ENCODE peak calls at places on chromosome 7, in seven cellular contexts. One of them, this sample, is unnamed.

GRCh38 chr7:47288060-47288459 is 293.9 kb downstream of the TNS3 start:
- DNase-seq in GM12878: no peak
- DNase-seq in A549: no peak
- DNase-seq in IMR-90: no peak
- DNase-seq in HCT116: no peak
- DNase-seq in K562: no peak
- DNase-seq in H1: no peak
- DNase-seq in this sample: no peak

GRCh38 chr7:12796397-12797136 is 109.1 kb downstream of the ARL4A start:
- DNase-seq in GM12878: no peak
- DNase-seq in A549: no peak
- DNase-seq in IMR-90: no peak
- DNase-seq in HCT116: no peak
- DNase-seq in K562: peak
- DNase-seq in H1: no peak
- DNase-seq in this sample: no peak

GRCh38 chr7:142375710-142376313 is 118.0 kb upstream of the PRSS58 start:
- DNase-seq in GM12878: no peak
- DNase-seq in A549: no peak
- DNase-seq in IMR-90: peak
- DNase-seq in HCT116: peak
- DNase-seq in K562: peak
- DNase-seq in H1: peak
- DNase-seq in this sample: no peak

GRCh38 chr7:151755131-151755787 is 121.7 kb downstream of the PRKAG2 start:
- DNase-seq in GM12878: no peak
- DNase-seq in A549: no peak
- DNase-seq in IMR-90: peak
- DNase-seq in HCT116: no peak
- DNase-seq in K562: no peak
- DNase-seq in H1: no peak
- DNase-seq in this sample: no peak

GRCh38 chr7:94324380-94325120 is 70.1 kb upstream of the COL1A2 start:
- DNase-seq in GM12878: no peak
- DNase-seq in A549: no peak
- DNase-seq in IMR-90: peak
- DNase-seq in HCT116: no peak
- DNase-seq in K562: no peak
- DNase-seq in H1: no peak
- DNase-seq in this sample: no peak

GRCh38 chr7:31633894-31634494 is 53.0 kb upstream of the PPP1R17 start:
- DNase-seq in GM12878: no peak
- DNase-seq in A549: peak
- DNase-seq in IMR-90: peak
- DNase-seq in HCT116: peak
- DNase-seq in K562: peak
- DNase-seq in H1: peak
- DNase-seq in this sample: peak

GRCh38 chr7:103532955-103533354 is 86.9 kb upstream of the SLC26A5 start:
- DNase-seq in GM12878: no peak
- DNase-seq in A549: no peak
- DNase-seq in IMR-90: no peak
- DNase-seq in HCT116: no peak
- DNase-seq in K562: no peak
- DNase-seq in H1: no peak
- DNase-seq in this sample: no peak

GRCh38 chr7:2108501-2109250 is 124.1 kb downstream of the MAD1L1 start:
- DNase-seq in GM12878: no peak
- DNase-seq in A549: no peak
- DNase-seq in IMR-90: peak
- DNase-seq in HCT116: no peak
- DNase-seq in K562: no peak
- DNase-seq in H1: no peak
- DNase-seq in this sample: no peak

GRCh38 chr7:70674268-70675025 is 457.5 kb upstream of the GALNT17 start:
- DNase-seq in GM12878: no peak
- DNase-seq in A549: no peak
- DNase-seq in IMR-90: no peak
- DNase-seq in HCT116: no peak
- DNase-seq in K562: no peak
- DNase-seq in H1: no peak
- DNase-seq in this sample: no peak

GRCh38 chr7:7761974-7762769 is 43.8 kb upstream of the RPA3 start:
- DNase-seq in GM12878: no peak
- DNase-seq in A549: peak
- DNase-seq in IMR-90: peak
- DNase-seq in HCT116: no peak
- DNase-seq in K562: no peak
- DNase-seq in H1: no peak
- DNase-seq in this sample: no peak

GRCh38 chr7:133794490-133794889 is 332.6 kb upstream of the LRGUK start:
- DNase-seq in GM12878: no peak
- DNase-seq in A549: no peak
- DNase-seq in IMR-90: peak
- DNase-seq in HCT116: no peak
- DNase-seq in K562: no peak
- DNase-seq in H1: no peak
- DNase-seq in this sample: no peak

GRCh38 chr7:66832531-66833351 is 88.3 kb upstream of the TMEM248 start:
- DNase-seq in GM12878: no peak
- DNase-seq in A549: no peak
- DNase-seq in IMR-90: no peak
- DNase-seq in HCT116: no peak
- DNase-seq in K562: no peak
- DNase-seq in H1: no peak
- DNase-seq in this sample: no peak

GRCh38 chr7:2820508-2820934 is 23.6 kb downstream of the GNA12 start:
- DNase-seq in GM12878: no peak
- DNase-seq in A549: peak
- DNase-seq in IMR-90: peak
- DNase-seq in HCT116: no peak
- DNase-seq in K562: no peak
- DNase-seq in H1: no peak
- DNase-seq in this sample: peak

GRCh38 chr7:36057375-36057774 is 95.7 kb upstream of the EEPD1 start:
- DNase-seq in GM12878: no peak
- DNase-seq in A549: no peak
- DNase-seq in IMR-90: no peak
- DNase-seq in HCT116: no peak
- DNase-seq in K562: no peak
- DNase-seq in H1: no peak
- DNase-seq in this sample: no peak

GRCh38 chr7:132387596-132387995 is 188.7 kb downstream of the PLXNA4 start:
- DNase-seq in GM12878: no peak
- DNase-seq in A549: no peak
- DNase-seq in IMR-90: no peak
- DNase-seq in HCT116: no peak
- DNase-seq in K562: no peak
- DNase-seq in H1: no peak
- DNase-seq in this sample: no peak

GRCh38 chr7:28502408-28502807 is 90.1 kb downstream of the CREB5 start:
- DNase-seq in GM12878: no peak
- DNase-seq in A549: no peak
- DNase-seq in IMR-90: no peak
- DNase-seq in HCT116: no peak
- DNase-seq in K562: no peak
- DNase-seq in H1: no peak
- DNase-seq in this sample: no peak

GRCh38 chr7:452230-452751 is 67.4 kb downstream of the PDGFA start:
- DNase-seq in GM12878: no peak
- DNase-seq in A549: no peak
- DNase-seq in IMR-90: peak
- DNase-seq in HCT116: no peak
- DNase-seq in K562: no peak
- DNase-seq in H1: peak
- DNase-seq in this sample: no peak

GRCh38 chr7:159142730-159143129 is 1.9 kb downstream of the VIPR2 start:
- DNase-seq in GM12878: no peak
- DNase-seq in A549: no peak
- DNase-seq in IMR-90: no peak
- DNase-seq in HCT116: no peak
- DNase-seq in K562: no peak
- DNase-seq in H1: no peak
- DNase-seq in this sample: no peak

GRCh38 chr7:123846217-123846891 is 1.4 kb downstream of the HYAL4 start:
- DNase-seq in GM12878: peak
- DNase-seq in A549: peak
- DNase-seq in IMR-90: no peak
- DNase-seq in HCT116: no peak
- DNase-seq in K562: no peak
- DNase-seq in H1: no peak
- DNase-seq in this sample: no peak

GRCh38 chr7:47901542-47901941 is 46.7 kb downstream of the PKD1L1 start:
- DNase-seq in GM12878: no peak
- DNase-seq in A549: no peak
- DNase-seq in IMR-90: peak
- DNase-seq in HCT116: no peak
- DNase-seq in K562: no peak
- DNase-seq in H1: no peak
- DNase-seq in this sample: no peak

GRCh38 chr7:37341033-37341630 is 107.5 kb downstream of the ELMO1 start:
- DNase-seq in GM12878: peak
- DNase-seq in A549: no peak
- DNase-seq in IMR-90: no peak
- DNase-seq in HCT116: no peak
- DNase-seq in K562: no peak
- DNase-seq in H1: no peak
- DNase-seq in this sample: no peak
- H3K4me3 ChIP-seq in GM12878: peak
- H3K4me3 ChIP-seq in A549: no peak
- H3K4me3 ChIP-seq in IMR-90: no peak
- H3K4me3 ChIP-seq in HCT116: no peak
- H3K4me3 ChIP-seq in K562: no peak
- H3K4me3 ChIP-seq in H1: no peak
- H3K4me3 ChIP-seq in this sample: no peak

DNA sequence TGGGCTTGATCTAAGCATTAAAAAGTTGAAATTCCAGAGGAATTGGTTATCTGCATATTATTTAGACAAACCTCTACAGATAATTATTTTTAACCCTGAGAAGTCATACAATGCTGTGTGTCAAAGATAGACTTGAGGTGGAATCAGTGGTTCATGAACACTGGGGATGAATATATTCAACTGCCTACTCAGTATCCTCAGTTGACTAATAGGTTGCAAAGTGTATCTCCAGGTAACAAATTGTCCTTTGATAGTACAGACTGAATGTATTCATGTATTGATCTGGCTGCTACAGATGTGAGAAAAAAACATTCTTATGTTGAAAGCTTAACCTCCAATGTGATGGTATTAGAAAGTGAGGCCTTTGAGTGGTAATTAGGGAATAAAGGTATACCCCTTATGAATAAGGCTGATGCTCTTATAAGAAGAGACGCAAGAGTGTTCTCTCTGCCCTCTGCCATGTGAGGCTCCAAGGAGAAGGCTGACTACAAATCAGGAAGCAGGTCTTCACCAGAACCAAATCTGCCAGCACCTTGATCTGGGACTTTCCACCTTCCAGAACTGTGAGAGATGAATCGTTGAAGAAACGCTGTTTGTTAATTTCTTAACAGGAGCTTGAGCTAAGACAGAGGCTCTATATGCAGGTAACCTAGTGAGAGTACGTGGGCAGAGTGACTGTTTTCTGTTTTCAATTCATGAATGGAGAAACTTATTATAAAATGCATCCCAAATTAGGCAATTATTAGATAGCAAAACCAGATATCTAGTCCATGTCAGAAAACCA is 7.5 kb downstream of the MRPL32 start:
- DNase-seq in GM12878: no peak
- DNase-seq in A549: no peak
- DNase-seq in IMR-90: no peak
- DNase-seq in HCT116: no peak
- DNase-seq in K562: no peak
- DNase-seq in H1: no peak
- DNase-seq in this sample: no peak
- TF ChIP-seq CEBPB in GM12878: no peak
- TF ChIP-seq CEBPB in A549: no peak
- TF ChIP-seq CEBPB in IMR-90: no peak
- TF ChIP-seq CEBPB in HCT116: no peak
- TF ChIP-seq CEBPB in K562: no peak
- TF ChIP-seq CEBPB in H1: no peak
- TF ChIP-seq CEBPB in this sample: no peak

GRCh38 chr7:129013048-129013721 is 41.7 kb downstream of the TNPO3 start:
- DNase-seq in GM12878: peak
- DNase-seq in A549: no peak
- DNase-seq in IMR-90: no peak
- DNase-seq in HCT116: no peak
- DNase-seq in K562: no peak
- DNase-seq in H1: no peak
- DNase-seq in this sample: no peak

GRCh38 chr7:129017264-129017663 is 37.6 kb downstream of the TNPO3 start:
- DNase-seq in GM12878: no peak
- DNase-seq in A549: peak
- DNase-seq in IMR-90: no peak
- DNase-seq in HCT116: no peak
- DNase-seq in K562: no peak
- DNase-seq in H1: no peak
- DNase-seq in this sample: no peak

GRCh38 chr7:129017933-129018538 is 36.9 kb downstream of the TNPO3 start:
- DNase-seq in GM12878: peak
- DNase-seq in A549: no peak
- DNase-seq in IMR-90: no peak
- DNase-seq in HCT116: no peak
- DNase-seq in K562: no peak
- DNase-seq in H1: no peak
- DNase-seq in this sample: no peak

GRCh38 chr7:129012641-129013040 is 42.3 kb downstream of the TNPO3 start:
- DNase-seq in GM12878: no peak
- DNase-seq in A549: no peak
- DNase-seq in IMR-90: no peak
- DNase-seq in HCT116: no peak
- DNase-seq in K562: no peak
- DNase-seq in H1: no peak
- DNase-seq in this sample: no peak

DNA sequence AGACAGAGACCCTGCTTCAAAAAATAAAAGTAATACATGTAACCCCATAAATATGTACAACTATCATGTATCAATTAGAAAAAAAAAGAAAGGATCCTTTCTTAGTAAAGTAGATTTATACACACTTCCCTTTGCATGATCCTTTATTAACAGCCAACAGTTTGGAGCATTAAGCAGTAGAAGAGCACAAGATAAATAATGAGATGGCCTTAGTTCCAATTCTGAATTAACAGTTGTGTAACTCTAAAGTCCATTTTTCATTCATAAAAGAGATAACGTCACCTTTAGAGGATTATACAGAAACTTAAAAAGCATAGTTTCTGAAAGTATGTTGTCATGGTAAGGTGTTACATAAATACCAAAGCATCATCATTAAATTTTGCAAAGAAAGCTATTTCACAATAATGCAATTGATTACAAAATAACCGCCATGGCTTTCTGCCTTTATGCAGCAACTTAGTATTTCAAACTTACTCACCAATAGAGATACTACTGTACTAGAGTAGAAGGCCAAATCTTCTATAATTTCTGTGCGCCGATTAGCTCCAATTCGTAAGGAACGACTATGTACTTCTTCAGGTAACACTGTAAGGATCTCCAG is 40.3 kb downstream of the TNPO3 start:
- DNase-seq in GM12878: no peak
- DNase-seq in A549: no peak
- DNase-seq in IMR-90: no peak
- DNase-seq in HCT116: no peak
- DNase-seq in K562: no peak
- DNase-seq in H1: no peak
- DNase-seq in this sample: no peak
- H3K4me3 ChIP-seq in GM12878: no peak
- H3K4me3 ChIP-seq in A549: no peak
- H3K4me3 ChIP-seq in IMR-90: no peak
- H3K4me3 ChIP-seq in HCT116: no peak
- H3K4me3 ChIP-seq in K562: no peak
- H3K4me3 ChIP-seq in H1: no peak
- H3K4me3 ChIP-seq in this sample: no peak

GRCh38 chr7:15439853-15440252 is 122.0 kb downstream of the AGMO start:
- DNase-seq in GM12878: no peak
- DNase-seq in A549: no peak
- DNase-seq in IMR-90: no peak
- DNase-seq in HCT116: no peak
- DNase-seq in K562: no peak
- DNase-seq in H1: no peak
- DNase-seq in this sample: no peak
- TF ChIP-seq CEBPB in GM12878: no peak
- TF ChIP-seq CEBPB in A549: no peak
- TF ChIP-seq CEBPB in IMR-90: no peak
- TF ChIP-seq CEBPB in HCT116: no peak
- TF ChIP-seq CEBPB in K562: no peak
- TF ChIP-seq CEBPB in H1: no peak
- TF ChIP-seq CEBPB in this sample: no peak